ENCODE peak calls at places on chromosomes 2 and 18, in eight cellular contexts. J is foreskin fibroblast, X is M059J, F is T-helper 1 cell, P is LoVo, A is myocyte, N is fibroblast of the aortic adventitia, K is tibial artery. C is an unnamed sample.

GRCh38 chr2:40412456-40412855 is 39.4 kb downstream of the SLC8A1 start:
- DNase-seq in X (peak; percentile 58), J (no peak), A (no peak), F (no peak), P (peak; percentile 6), K (no peak), N (no peak), C (no peak)

GRCh38 chr18:36314098-36314497 is 16.6 kb downstream of the FHOD3 start:
- DNase-seq in F (no peak), A (no peak), P (no peak), N (peak; percentile 80), J (no peak), X (no peak), K (peak; percentile 57), C (no peak)

GRCh38 chr2:159010340-159010739 is 41.9 kb downstream of the TANC1 start:
- DNase-seq in P (no peak), X (peak; percentile 80), N (peak; percentile 66), A (no peak), F (no peak), K (no peak), J (peak; percentile 46), C (no peak)

GRCh38 chr18:3192752-3193151 is 27.0 kb downstream of the MYOM1 start:
- DNase-seq in P (no peak), A (no peak), X (no peak), K (no peak), N (no peak), J (no peak), F (no peak), C (no peak)

GRCh38 chr2:1690056-1690775 is 54.1 kb downstream of the PXDN start:
- DNase-seq in P (no peak), F (no peak), J (no peak), X (no peak), K (no peak), N (no peak), A (peak; percentile 20), C (no peak)

GRCh38 chr2:210663574-210663973 is 107.2 kb downstream of the CPS1 start:
- DNase-seq in A (no peak), F (no peak), K (no peak), N (peak; percentile 42), P (no peak), X (peak; percentile 0), J (peak; percentile 8), C (no peak)

GRCh38 chr2:241223211-241224067 is 35.0 kb downstream of the ANO7 start:
- DNase-seq in A (no peak), N (no peak), J (no peak), F (no peak), K (no peak), P (no peak), X (peak; percentile 60), C (no peak)

GRCh38 chr2:18991177-18992168 is 366.9 kb downstream of the OSR1 start:
- DNase-seq in X (peak; percentile 88), K (peak; percentile 62), N (peak; percentile 98), J (peak; percentile 70), P (peak; percentile 67), A (peak; percentile 74), F (no peak), C (no peak)

GRCh38 chr2:71358931-71359671 is 27.5 kb downstream of the ZNF638 start:
- DNase-seq in P (no peak), F (no peak), N (peak; percentile 72), K (no peak), A (peak; percentile 63), X (peak; percentile 56), J (peak; percentile 57), C (no peak)

GRCh38 chr2:28224648-28225471 is 167.8 kb upstream of the FOSL2 start:
- DNase-seq in F (no peak), N (peak; percentile 96), A (peak; percentile 68), P (peak; percentile 24), K (no peak), J (peak; percentile 85), X (peak; percentile 96), C (no peak)

GRCh38 chr18:8662574-8663255 is 42.6 kb upstream of the MTCL1 start:
- DNase-seq in X (no peak), K (no peak), P (no peak), F (no peak), N (no peak), A (no peak), J (no peak), C (no peak)

GRCh38 chr2:24359701-24360049 is 661 bp downstream of the ITSN2 start:
- DNase-seq in K (peak; percentile 53), F (peak; percentile 42), A (peak; percentile 28), P (no peak), J (peak; percentile 7), X (peak; percentile 45), N (peak; percentile 15), C (peak; percentile 22)

GRCh38 chr2:236568068-236568921 is 1.3 kb upstream of the ACKR3 start:
- DNase-seq in A (no peak), F (peak; percentile 25), N (no peak), J (no peak), K (peak; percentile 48), X (no peak), P (no peak), C (peak; percentile 18)

GRCh38 chr2:9333591-9334171 is 89.6 kb downstream of the ITGB1BP1 start:
- DNase-seq in N (peak; percentile 85), A (peak; percentile 90), P (peak; percentile 37), J (peak; percentile 73), X (peak; percentile 78), F (peak; percentile 3), K (peak; percentile 70), C (no peak)

GRCh38 chr2:176099737-176100546 is at the start of gene HOXD12:
- DNase-seq in P (no peak), X (no peak), A (no peak), J (no peak), F (no peak), K (no peak), N (no peak), C (no peak)

GRCh38 chr2:24875272-24875671 is 44.8 kb downstream of the ADCY3 start:
- DNase-seq in F (no peak), N (peak; percentile 61), K (no peak), X (peak; percentile 38), J (no peak), A (peak; percentile 91), P (no peak), C (no peak)

GRCh38 chr2:157559890-157560289 is 68.8 kb downstream of the ACVR1C start:
- DNase-seq in A (no peak), P (no peak), K (no peak), X (no peak), N (no peak), J (no peak), F (no peak), C (no peak)

GRCh38 chr2:170022692-170023091 is 155.3 kb upstream of the MYO3B start:
- DNase-seq in N (peak; percentile 60), F (no peak), A (peak; percentile 87), X (peak; percentile 83), P (no peak), K (no peak), J (peak; percentile 83), C (no peak)

GRCh38 chr18:76441002-76441667 is 53.9 kb downstream of the ZNF516 start:
- DNase-seq in K (no peak), N (no peak), F (no peak), A (no peak), J (no peak), P (no peak), X (no peak), C (no peak)

GRCh38 chr2:204890680-204891079 is 345.4 kb downstream of the PARD3B start:
- DNase-seq in K (no peak), A (no peak), X (no peak), P (no peak), F (no peak), N (no peak), J (no peak), C (no peak)

GRCh38 chr2:236692937-236693336 is 123.3 kb downstream of the ACKR3 start:
- DNase-seq in K (no peak), X (no peak), N (no peak), F (no peak), J (no peak), A (no peak), P (no peak), C (no peak)

GRCh38 chr2:185738679-185739472 is at the start of gene FSIP2:
- DNase-seq in X (no peak), F (peak; percentile 35), A (peak; percentile 63), J (peak; percentile 4), P (no peak), K (peak; percentile 20), N (peak; percentile 59), C (no peak)

GRCh38 chr18:34196231-34196630 is 28.5 kb downstream of the NOL4 start:
- DNase-seq in J (no peak), K (no peak), F (no peak), A (no peak), P (no peak), N (no peak), X (no peak), C (no peak)

GRCh38 chr2:50529600-50530218 is 502.2 kb downstream of the NRXN1 start:
- DNase-seq in N (peak; percentile 60), K (no peak), J (peak; percentile 16), P (peak; percentile 31), A (peak; percentile 53), X (peak; percentile 30), F (peak; percentile 2), C (no peak)

GRCh38 chr2:226325541-226325940 is 474.1 kb downstream of the IRS1 start:
- DNase-seq in J (no peak), N (no peak), P (no peak), X (peak; percentile 11), K (no peak), F (no peak), A (no peak), C (no peak)

GRCh38 chr2:187982668-187983067 is 309.0 kb upstream of the GULP1 start:
- DNase-seq in P (peak; percentile 11), A (peak; percentile 96), K (no peak), N (peak; percentile 85), X (peak; percentile 92), J (peak; percentile 67), F (no peak), C (no peak)

GRCh38 chr2:173109253-173110188 is 33.9 kb downstream of the MAP3K20 start:
- DNase-seq in A (peak; percentile 47), J (peak; percentile 56), F (no peak), X (peak; percentile 73), N (peak; percentile 63), P (peak; percentile 67), K (no peak), C (no peak)

GRCh38 chr18:49849331-49850217 is 36.2 kb upstream of the ACAA2 start:
- DNase-seq in X (peak; percentile 100), P (peak; percentile 96), A (peak; percentile 96), N (peak; percentile 78), J (peak; percentile 68), F (no peak), K (no peak), C (no peak)

GRCh38 chr2:137952586-137953129 is 11.6 kb upstream of the HNMT start:
- DNase-seq in J (no peak), P (no peak), N (no peak), F (no peak), K (no peak), A (peak; percentile 69), X (peak; percentile 16), C (no peak)

GRCh38 chr2:191270303-191271178 is 25.3 kb downstream of the MYO1B start:
- DNase-seq in P (no peak), K (no peak), J (no peak), N (peak; percentile 74), F (no peak), X (no peak), A (no peak), C (no peak)

GRCh38 chr2:236968101-236968886 is 117.4 kb upstream of the COPS8 start:
- DNase-seq in K (no peak), N (no peak), X (no peak), F (peak; percentile 22), P (no peak), A (no peak), J (no peak), C (no peak)

GRCh38 chr2:71850306-71850801 is 297.3 kb downstream of the CYP26B1 start:
- DNase-seq in P (no peak), K (peak; percentile 66), N (peak; percentile 29), X (no peak), F (no peak), J (no peak), A (no peak), C (no peak)

GRCh38 chr2:173589604-173590277 is 235.1 kb downstream of the CDCA7 start:
- DNase-seq in J (no peak), F (no peak), X (peak; percentile 28), K (no peak), P (no peak), N (no peak), A (no peak), C (no peak)

GRCh38 chr2:23788100-23788499 is 138.8 kb downstream of the ATAD2B start:
- DNase-seq in X (peak; percentile 3), F (peak; percentile 58), P (no peak), N (no peak), A (no peak), K (no peak), J (no peak), C (no peak)